ENCODE peak calls at places on chromosomes 2 and 18, in seven cellular contexts. S is activated T-cell treated with anti-CD3 and anti-CD28 coated beads, Interleukin-2, amount 50 U/mL, for 72 hours; R is stimulated activated CD8-positive, alpha-beta memory T cell treated with anti-CD3 and anti-CD28 coated beads, Interleukin-15, amount 100 ng/mL, for 24 hours; A is RWPE2; D is adipocyte; C is foreskin fibroblast; V is SW 1271. B is an unnamed sample.
A peak's percentile ranks its signal among the peaks of the same experiment; 100 is the strongest.

GRCh38 chr18:2513616-2514015 is 57.7 kb downstream of the METTL4 start:
- DNase-seq in D (peak; percentile 23), A (no peak), C (peak; percentile 49), S (no peak), V (no peak), R (no peak), B (peak; percentile 40)

GRCh38 chr2:120539937-120540718 is 194.2 kb downstream of the INHBB start:
- DNase-seq in D (peak; percentile 99), V (no peak), S (no peak), A (no peak), C (peak; percentile 98), R (no peak), B (peak; percentile 99)

GRCh38 chr18:51069885-51070284 is 39.9 kb downstream of the SMAD4 start:
- DNase-seq in C (no peak), A (no peak), D (no peak), R (no peak), S (no peak), V (no peak), B (no peak)

GRCh38 chr2:237630216-237631000 is 3.0 kb downstream of the LRRFIP1 start:
- DNase-seq in R (no peak), S (no peak), D (no peak), V (no peak), A (no peak), C (no peak), B (no peak)

GRCh38 chr2:95306306-95306895 is 9.3 kb downstream of the KCNIP3 start:
- DNase-seq in A (no peak), D (no peak), V (no peak), R (no peak), C (no peak), S (no peak), B (no peak)

GRCh38 chr2:191957996-191958860 is 111.3 kb upstream of the CAVIN2 start:
- DNase-seq in S (no peak), C (no peak), A (no peak), D (no peak), V (no peak), R (no peak), B (no peak)

GRCh38 chr2:165927353-165927752 is 26.2 kb downstream of the TTC21B start:
- DNase-seq in C (peak; percentile 33), A (no peak), V (no peak), R (no peak), S (no peak), D (peak; percentile 29), B (no peak)

GRCh38 chr2:153864022-153864421 is 7.7 kb upstream of the GALNT13 start:
- DNase-seq in R (no peak), S (no peak), D (no peak), C (no peak), A (no peak), V (no peak), B (no peak)

GRCh38 chr18:9184998-9185613 is 48.5 kb downstream of the ANKRD12 start:
- DNase-seq in D (no peak), R (no peak), S (no peak), V (no peak), C (no peak), A (no peak), B (no peak)

GRCh38 chr2:1854747-1855146 is 110.4 kb upstream of the PXDN start:
- DNase-seq in S (no peak), V (no peak), D (peak; percentile 54), A (no peak), R (no peak), C (peak; percentile 43), B (no peak)

GRCh38 chr2:232229296-232229916 is 149.1 kb upstream of the ALPP start:
- DNase-seq in R (no peak), C (peak; percentile 15), V (no peak), S (no peak), D (no peak), A (no peak), B (no peak)